ENCODE peak calls at places on chromosome X, in seven cellular contexts. I is AG09309; G is tibial nerve; M is astrocyte of the spinal cord; Z is IMR-90; K is T-helper 9 cell; E is activated CD8-positive, alpha-beta memory T cell treated with anti-CD3 and anti-CD28 coated beads, Interleukin-2, amount 50 U/mL, for 48 hours. T is an unnamed sample.

GRCh38 chrX:109685656-109686078 is 47.4 kb downstream of the ACSL4 start:
- DNase-seq in E (no peak), K (no peak), Z (no peak), I (no peak), M (no peak), G (no peak), T (no peak)

GRCh38 chrX:53435997-53436396 is 1.8 kb upstream of the HSD17B10 start:
- DNase-seq in E (peak; percentile 62), M (peak; percentile 71), G (peak; percentile 21), K (peak; percentile 52), Z (peak; percentile 67), I (no peak), T (no peak)

GRCh38 chrX:50747471-50747900 is 66.5 kb downstream of the SHROOM4 start:
- DNase-seq in Z (peak; percentile 45), M (peak; percentile 17), I (peak; percentile 52), G (no peak), K (no peak), E (no peak), T (no peak)

GRCh38 chrX:72003811-72004750 is 93.4 kb downstream of the NHSL2 start:
- DNase-seq in E (no peak), Z (no peak), I (peak; percentile 29), M (peak; percentile 56), G (peak; percentile 29), K (no peak), T (no peak)

GRCh38 chrX:30280428-30280827 is 28.8 kb downstream of the NR0B1 start:
- DNase-seq in Z (no peak), K (no peak), M (no peak), E (no peak), I (no peak), G (no peak), T (no peak)

GRCh38 chrX:39716401-39716800 is 381.4 kb downstream of the BCOR start:
- DNase-seq in E (no peak), Z (no peak), G (no peak), K (no peak), I (no peak), M (no peak), T (no peak)

GRCh38 chrX:106902684-106903083 is 457 bp downstream of the RIPPLY1 start:
- DNase-seq in I (no peak), E (no peak), K (no peak), M (no peak), G (no peak), Z (no peak), T (no peak)

GRCh38 chrX:107429090-107429489 is 20.4 kb upstream of the FRMPD3 start:
- DNase-seq in I (no peak), G (no peak), Z (peak; percentile 3), M (no peak), E (no peak), K (no peak), T (no peak)

GRCh38 chrX:153492153-153492454 is 2.7 kb upstream of the BGN start:
- DNase-seq in K (no peak), E (no peak), I (no peak), Z (no peak), G (no peak), M (no peak), T (no peak)

GRCh38 chrX:93673056-93673868 is at the start of gene NAP1L3:
- DNase-seq in E (peak; percentile 65), K (peak; percentile 39), I (peak; percentile 39), M (peak; percentile 84), Z (peak; percentile 44), G (peak; percentile 45), T (no peak)

GRCh38 chrX:113297456-113297855 is 456.8 kb upstream of the AMOT start:
- DNase-seq in Z (no peak), M (no peak), I (no peak), E (no peak), K (no peak), G (no peak), T (no peak)

GRCh38 chrX:37405954-37406353 is 56.8 kb downstream of the PRRG1 start:
- DNase-seq in K (no peak), I (no peak), Z (peak; percentile 70), G (no peak), M (peak; percentile 77), E (no peak), T (no peak)

GRCh38 chrX:118346258-118347094 is 570 bp downstream of the WDR44 start:
- DNase-seq in I (no peak), Z (no peak), E (peak; percentile 72), G (no peak), M (peak; percentile 20), K (peak; percentile 52), T (peak; percentile 89)

GRCh38 chrX:1587161-1587560 is 4.2 kb upstream of the AKAP17A start:
- DNase-seq in K (no peak), M (no peak), E (peak; percentile 44), G (no peak), I (no peak), Z (no peak), T (peak; percentile 12)

GRCh38 chrX:13487731-13488505 is 81.5 kb upstream of the EGFL6 start:
- DNase-seq in K (peak; percentile 22), I (peak; percentile 87), Z (peak; percentile 88), E (no peak), M (peak; percentile 85), G (peak; percentile 69), T (no peak)

GRCh38 chrX:7606253-7606652 is 236.7 kb upstream of the VCX start:
- DNase-seq in E (no peak), M (no peak), G (no peak), I (no peak), K (no peak), Z (no peak), T (no peak)

T was measured in esophagus muscularis mucosa.